ENCODE peak calls at places on chromosomes 12 and 14, in six cellular contexts. N is GM12878, H is H1, U is K562, I is HepG2, V is SK-N-SH. O is an unnamed sample.

GRCh38 chr14:105173901-105174894 is 5.6 kb upstream of the JAG2 start:
- DNase-seq in U (no peak), H (no peak), I (no peak), N (no peak), V (no peak), O (no peak)

GRCh38 chr14:65846469-65846868 is 433.9 kb downstream of the FUT8 start:
- DNase-seq in N (no peak), U (no peak), I (no peak), H (no peak), V (peak), O (no peak)

GRCh38 chr14:106809615-106810014 is 1283.2 kb downstream of the TMEM121 start:
- DNase-seq in N (no peak), I (no peak), H (no peak), U (no peak), V (no peak), O (no peak)

GRCh38 chr12:29082522-29082921 is 66.6 kb upstream of the FAR2 start:
- DNase-seq in H (no peak), V (no peak), N (no peak), I (no peak), U (no peak), O (no peak)

GRCh38 chr14:86779416-86779815 is 1213.6 kb downstream of the GALC start:
- DNase-seq in I (no peak), H (no peak), V (no peak), N (no peak), U (no peak), O (no peak)

GRCh38 chr12:14367097-14367661 is 1.7 kb downstream of the ATF7IP start:
- DNase-seq in V (no peak), U (peak), H (no peak), I (peak), N (peak), O (peak)

GRCh38 chr12:121003650-121004049 is 12.6 kb downstream of the C12orf43 start:
- DNase-seq in I (peak), V (no peak), N (no peak), U (no peak), H (no peak), O (no peak)

GRCh38 chr14:36068777-36069534 is 107.6 kb downstream of the PTCSC3 start:
- DNase-seq in U (no peak), V (no peak), I (no peak), H (no peak), N (no peak), O (no peak)

GRCh38 chr12:102917026-102917787 is at the start of gene PAH:
- DNase-seq in U (peak), H (peak), V (peak), N (no peak), I (peak), O (no peak)

DNA sequence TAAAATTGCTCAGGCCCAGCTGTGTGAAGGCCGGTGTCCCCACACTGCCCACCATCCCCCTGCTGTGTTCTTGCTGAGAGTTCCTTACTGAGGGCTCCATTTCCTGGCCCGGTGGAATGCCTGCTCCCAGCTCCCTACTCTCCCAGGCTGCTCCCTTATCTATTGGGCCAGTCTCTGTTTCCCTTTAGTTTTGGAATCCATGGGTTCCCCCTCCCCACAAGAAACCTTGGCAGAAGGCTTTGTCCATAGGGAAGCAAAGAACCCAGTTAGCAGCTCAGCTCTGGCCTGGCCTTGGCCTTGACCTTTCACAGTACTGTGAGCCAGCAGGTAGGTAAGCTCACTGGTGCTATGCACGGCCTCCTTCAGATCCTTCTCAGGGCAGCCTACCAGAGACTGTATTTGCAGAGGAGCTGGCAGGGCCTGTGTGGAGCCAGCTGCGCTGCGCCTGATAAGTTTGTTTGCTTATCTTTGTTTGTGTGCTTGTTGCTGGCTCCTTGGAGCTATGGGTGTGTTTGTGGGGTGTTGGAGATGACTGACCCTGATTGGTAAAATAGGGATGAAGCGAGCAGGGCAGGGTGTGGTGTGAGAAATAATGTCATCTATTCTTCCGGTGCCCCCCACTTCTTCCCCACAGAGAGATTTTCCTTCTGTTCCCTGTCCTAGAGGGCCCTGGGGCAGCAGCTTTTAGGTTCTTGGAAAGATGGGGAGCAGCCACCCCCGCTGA is 19.2 kb downstream of the MLXIP start:
- DNase-seq in N (no peak), I (peak), U (peak), H (no peak), V (peak), O (no peak)
- H3K27ac ChIP-seq in N (no peak), I (peak), U (peak), H (no peak), V (peak), O (no peak)

DNA sequence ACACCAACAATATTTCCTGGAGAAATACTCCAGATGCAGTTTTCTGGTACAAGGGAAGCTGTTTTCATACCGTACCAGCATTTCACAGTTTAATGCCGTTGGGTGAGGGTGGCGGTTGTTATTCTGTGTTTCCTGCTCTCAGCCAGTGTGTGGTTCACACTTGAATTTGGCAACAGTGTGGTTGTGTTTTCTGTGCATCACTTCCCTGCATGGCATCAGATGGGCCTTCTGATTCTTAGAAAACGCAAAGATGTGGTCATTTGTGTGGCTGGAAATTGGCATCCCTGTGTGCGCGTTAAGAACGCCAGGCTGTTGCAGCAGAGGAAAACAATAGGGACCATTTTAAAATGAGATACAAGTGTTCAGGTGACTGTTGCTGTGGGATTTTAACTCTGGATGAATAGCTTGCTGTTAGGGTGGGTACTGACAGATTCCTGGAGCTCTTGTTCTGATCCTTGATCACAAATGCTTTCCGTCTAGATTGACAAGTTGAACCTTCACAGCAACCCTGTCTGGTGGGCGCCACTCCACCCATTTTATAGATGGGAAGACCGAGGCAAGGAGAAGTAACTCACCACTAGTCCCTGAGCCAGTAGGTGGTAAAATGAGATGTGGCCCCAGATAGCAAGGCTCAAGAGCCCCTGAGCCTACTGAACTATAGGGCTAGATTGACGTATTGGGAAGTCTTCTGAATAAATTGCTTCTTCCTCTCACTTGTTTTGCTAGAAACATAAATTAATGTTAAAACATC is 231.2 kb downstream of the CHST11 start:
- DNase-seq in V (no peak), H (no peak), U (no peak), I (no peak), N (no peak), O (peak)
- TF ChIP-seq GABPA in V (no peak), H (no peak), U (no peak), I (no peak), N (no peak), O (peak)

GRCh38 chr12:99985129-99985570 is 414 bp upstream of the ANKS1B start:
- DNase-seq in U (no peak), V (no peak), N (no peak), I (no peak), H (no peak), O (peak)
- H3K27ac ChIP-seq in U (no peak), V (no peak), N (no peak), I (no peak), H (no peak), O (no peak)

GRCh38 chr12:97464241-97465011 is 1.8 kb downstream of the RMST start:
- DNase-seq in U (no peak), V (no peak), N (no peak), I (no peak), H (peak), O (no peak)

GRCh38 chr12:97465012-97465345 is 2.4 kb downstream of the RMST start:
- DNase-seq in U (no peak), I (no peak), V (no peak), N (no peak), H (peak), O (no peak)
- TF ChIP-seq GABPA in U (no peak), I (no peak), V (no peak), N (no peak), H (no peak), O (no peak)

GRCh38 chr12:44653886-44654527 is 222.1 kb downstream of the NELL2 start:
- DNase-seq in H (no peak), V (no peak), I (no peak), U (no peak), N (no peak), O (no peak)

GRCh38 chr12:44647891-44648690 is 228.0 kb downstream of the NELL2 start:
- DNase-seq in I (no peak), N (no peak), V (no peak), U (no peak), H (peak), O (no peak)
- H3K27ac ChIP-seq in I (no peak), N (no peak), V (no peak), U (no peak), H (no peak), O (no peak)